ENCODE peak calls at places on chromosomes 13 and 19, in ten cellular contexts. U, R, G, L, B, D, O, K, I and S are unnamed samples.

GRCh38 chr13:26517931-26518330 is 39.6 kb upstream of the WASF3 start:
- DNase-seq in R (no peak), L (no peak), I (no peak), O (no peak), B (no peak), U (no peak), G (no peak), K (no peak), D (no peak), S (no peak)

GRCh38 chr19:29771708-29772415 is 39.9 kb upstream of the CCNE1 start:
- DNase-seq in D (peak), B (peak), R (peak), U (peak), I (no peak), O (peak), G (peak), K (peak), L (peak), S (peak)

GRCh38 chr19:467554-467953 is 6.7 kb upstream of the SHC2 start:
- DNase-seq in G (no peak), R (no peak), O (no peak), D (no peak), U (no peak), K (no peak), L (no peak), I (no peak), B (no peak), S (no peak)

GRCh38 chr19:43781630-43782310 is 997 bp upstream of the KCNN4 start:
- DNase-seq in D (no peak), B (no peak), U (no peak), G (no peak), K (no peak), L (no peak), I (no peak), O (no peak), R (no peak), S (peak)

GRCh38 chr13:43414111-43414510 is 372.7 kb downstream of the ENOX1 start:
- DNase-seq in B (no peak), R (peak), U (no peak), K (no peak), G (no peak), D (no peak), L (no peak), I (no peak), O (no peak), S (peak)

GRCh38 chr19:35268546-35269424 is at the start of gene USF2:
- DNase-seq in R (peak), K (peak), O (peak), D (peak), B (peak), L (peak), G (peak), I (peak), U (peak), S (no peak)

GRCh38 chr13:91375119-91375729 is 23.2 kb upstream of the GPC5 start:
- DNase-seq in D (peak), O (no peak), U (peak), L (no peak), R (no peak), K (no peak), G (no peak), B (no peak), I (no peak), S (no peak)

GRCh38 chr19:47225746-47226425 is 5.1 kb downstream of the BBC3 start:
- DNase-seq in D (peak), K (peak), B (peak), O (peak), I (peak), G (peak), L (peak), R (peak), U (peak), S (peak)

GRCh38 chr19:17170538-17171297 is 44.4 kb upstream of the USE1 start:
- DNase-seq in I (no peak), D (no peak), B (no peak), R (no peak), K (no peak), O (no peak), G (peak), L (no peak), U (no peak), S (no peak)

GRCh38 chr19:16429066-16429758 is 42.6 kb downstream of the EPS15L1 start:
- DNase-seq in R (no peak), D (no peak), K (no peak), B (peak), L (no peak), I (peak), U (no peak), G (no peak), O (peak), S (peak)

GRCh38 chr19:12834418-12834943 is at the start of gene RTBDN:
- DNase-seq in B (no peak), K (no peak), I (no peak), L (no peak), U (no peak), G (no peak), R (no peak), O (no peak), D (no peak), S (no peak)

GRCh38 chr19:8576273-8576993 is 809 bp downstream of the MYO1F start:
- DNase-seq in R (no peak), G (no peak), K (no peak), O (no peak), B (no peak), D (no peak), U (no peak), L (no peak), I (no peak), S (no peak)

GRCh38 chr19:29671393-29672076 is 6.3 kb downstream of the PLEKHF1 start:
- DNase-seq in R (peak), I (peak), D (no peak), U (no peak), O (peak), B (peak), G (peak), K (peak), L (peak), S (peak)

GRCh38 chr19:17391371-17392151 is 2.4 kb downstream of the CCDC194 start:
- DNase-seq in G (no peak), K (no peak), D (no peak), I (no peak), L (no peak), U (no peak), R (no peak), O (no peak), B (no peak), S (peak)

GRCh38 chr19:1105217-1105872 is 1.6 kb downstream of the GPX4 start:
- DNase-seq in I (no peak), L (no peak), B (no peak), R (no peak), U (no peak), K (no peak), G (no peak), O (no peak), D (peak), S (no peak)

GRCh38 chr13:52161193-52161646 is 1.8 kb upstream of the NEK3 start:
- DNase-seq in D (no peak), L (no peak), U (no peak), O (no peak), G (no peak), I (no peak), B (no peak), R (no peak), K (no peak), S (no peak)

GRCh38 chr19:18060472-18060871 is 26.3 kb downstream of the IL12RB1 start:
- DNase-seq in G (no peak), B (no peak), D (no peak), K (no peak), R (no peak), U (no peak), O (no peak), L (no peak), I (no peak), S (no peak)

GRCh38 chr13:78067290-78067689 is 148.7 kb upstream of the EDNRB start:
- DNase-seq in O (no peak), U (no peak), B (no peak), K (no peak), G (no peak), L (no peak), I (no peak), D (peak), R (no peak), S (no peak)